ENCODE peak calls at places on chromosomes 12 and 14, in eight cellular contexts. S, L, W, X, V, K, M and N are unnamed samples. For H3K9me2, the result is how much of the 10 kb centered on the place peaks cover.

GRCh38 chr12:59736786-59737185 is 141.0 kb downstream of the SLC16A7 start:
- DNase-seq in V (peak), M (no peak), W (peak), S (peak), X (no peak), L (peak), K (no peak), N (no peak)

GRCh38 chr14:22556021-22556989 is 32.7 kb downstream of the DAD1 start:
- DNase-seq in W (no peak), V (peak), X (no peak), K (peak), M (peak), S (peak), L (peak), N (peak)

GRCh38 chr14:68874746-68875155 is 81.9 kb upstream of the ZFP36L1 start:
- DNase-seq in L (no peak), V (no peak), M (no peak), X (peak), S (no peak), W (no peak), K (no peak), N (no peak)

GRCh38 chr14:104970231-104971068 is 7.7 kb downstream of the AHNAK2 start:
- DNase-seq in V (peak), W (peak), S (peak), X (peak), K (no peak), M (peak), L (peak), N (no peak)

GRCh38 chr14:50242566-50243288 is 11.3 kb upstream of the SOS2 start:
- DNase-seq in V (peak), K (no peak), X (no peak), W (no peak), L (no peak), S (no peak), M (no peak), N (no peak)

GRCh38 chr14:103686831-103687485 is 28.3 kb downstream of the XRCC3 start:
- DNase-seq in M (no peak), L (no peak), X (no peak), K (no peak), W (no peak), V (no peak), S (no peak), N (no peak)

GRCh38 chr12:101877816-101878811 is 734 bp downstream of the DRAM1 start:
- DNase-seq in V (peak), K (peak), M (peak), W (peak), L (peak), S (no peak), X (no peak), N (no peak)

GRCh38 chr12:13197526-13198141 is 1.1 kb downstream of the EMP1 start:
- DNase-seq in M (peak), W (no peak), X (no peak), V (no peak), S (no peak), L (peak), K (no peak), N (no peak)

GRCh38 chr14:102620413-102620812 is 28.0 kb downstream of the RCOR1 start:
- DNase-seq in X (no peak), W (no peak), S (no peak), M (no peak), V (no peak), K (no peak), L (peak), N (no peak)

GRCh38 chr14:68423686-68424085 is 369.2 kb downstream of the ZFP36L1 start:
- DNase-seq in M (no peak), W (no peak), X (no peak), S (no peak), V (no peak), K (no peak), L (no peak), N (no peak)

GRCh38 chr14:104769324-104770071 is 16.6 kb downstream of the SIVA1 start:
- DNase-seq in V (no peak), X (no peak), M (no peak), K (no peak), W (no peak), L (no peak), S (no peak), N (no peak)

GRCh38 chr12:30138483-30138882 is 354.7 kb upstream of the TMTC1 start:
- DNase-seq in L (no peak), X (no peak), S (no peak), V (no peak), M (peak), K (no peak), W (peak), N (no peak)

GRCh38 chr12:65182012-65182739 is 12.8 kb downstream of the LEMD3 start:
- DNase-seq in X (no peak), L (no peak), S (no peak), M (no peak), K (no peak), V (no peak), W (peak), N (no peak)

GRCh38 chr12:26271889-26272492 is 76.6 kb downstream of the SSPN start:
- DNase-seq in W (peak), V (peak), L (peak), K (no peak), M (no peak), X (no peak), S (peak), N (no peak)

GRCh38 chr12:75489613-75490210 is 9.2 kb downstream of the GLIPR1 start:
- DNase-seq in X (peak), K (no peak), S (no peak), M (peak), W (no peak), L (peak), V (peak), N (no peak)

GRCh38 chr14:23094666-23095195 is at the start of gene ACIN1:
- DNase-seq in X (peak), L (peak), K (peak), W (peak), S (no peak), M (no peak), V (peak), N (peak)

GRCh38 chr12:113136990-113137511 is 1.5 kb upstream of the RASAL1 start:
- DNase-seq in S (peak), W (no peak), V (no peak), M (no peak), X (no peak), K (no peak), L (no peak), N (no peak)

GRCh38 chr12:24709201-24709600 is 239.7 kb downstream of the BCAT1 start:
- DNase-seq in L (peak), V (no peak), W (no peak), K (no peak), X (no peak), S (no peak), M (no peak), N (no peak)

GRCh38 chr12:27015730-27016076 is 1.5 kb upstream of the TM7SF3 start:
- DNase-seq in X (peak), W (peak), K (peak), V (peak), S (no peak), L (peak), M (peak), N (peak)

GRCh38 chr12:133130808-133131128 is 341 bp downstream of the ZNF10 start:
- DNase-seq in L (peak), M (no peak), V (no peak), S (no peak), X (no peak), W (peak), K (no peak), N (peak)

GRCh38 chr12:121872546-121873223 is 14.0 kb upstream of the HPD start:
- DNase-seq in V (peak), K (no peak), X (no peak), M (no peak), L (peak), W (peak), S (no peak), N (no peak)

GRCh38 chr12:20189767-20190166 is 178.6 kb upstream of the PDE3A start:
- DNase-seq in W (no peak), V (no peak), X (no peak), L (no peak), S (no peak), K (no peak), M (no peak), N (no peak)

GRCh38 chr14:105315211-105315721 is 718 bp downstream of the PACS2 start:
- DNase-seq in L (peak), S (peak), M (peak), X (peak), V (peak), W (peak), K (peak), N (no peak)

GRCh38 chr12:44015333-44015941 is 179.6 kb downstream of the TMEM117 start:
- DNase-seq in K (peak), X (peak), S (no peak), W (peak), L (peak), V (peak), M (peak), N (peak)

GRCh38 chr12:87038098-87038497 is 781.9 kb upstream of the MGAT4C start:
- DNase-seq in X (no peak), K (no peak), M (no peak), W (no peak), S (no peak), L (no peak), V (no peak), N (no peak)

GRCh38 chr14:49621114-49621881 is 699 bp downstream of the MGAT2 start:
- DNase-seq in V (peak), L (peak), X (no peak), S (peak), M (peak), W (peak), K (peak), N (peak)

GRCh38 chr14:77131871-77132486 is 9.6 kb downstream of the ZDHHC22 start:
- DNase-seq in K (no peak), S (no peak), L (no peak), M (no peak), V (no peak), W (no peak), X (no peak), N (no peak)

GRCh38 chr14:45907782-45908181 is 654.8 kb upstream of the MIS18BP1 start:
- DNase-seq in M (no peak), L (no peak), X (no peak), W (no peak), V (no peak), S (no peak), K (no peak), N (no peak)

GRCh38 chr12:32024884-32025599 is 65.8 kb downstream of the RESF1 start:
- DNase-seq in V (no peak), K (no peak), M (no peak), L (no peak), X (no peak), W (no peak), S (no peak), N (no peak)

GRCh38 chr14:60722836-60723217 is 1.3 kb downstream of the SIX4 start:
- DNase-seq in M (peak), W (peak), V (no peak), X (no peak), S (no peak), K (no peak), L (peak), N (peak)

GRCh38 chr12:118528625-118529024 is 152.3 kb downstream of the SUDS3 start:
- DNase-seq in S (no peak), W (no peak), V (no peak), M (no peak), K (no peak), X (no peak), L (no peak), N (no peak)

GRCh38 chr12:105253882-105254513 is 18.0 kb upstream of the APPL2 start:
- DNase-seq in K (no peak), W (no peak), S (no peak), L (peak), V (peak), X (no peak), M (no peak), N (no peak)

GRCh38 chr14:106875503-106875902 is 1349.1 kb downstream of the TMEM121 start:
- DNase-seq in V (no peak), K (peak), M (no peak), L (no peak), S (no peak), W (no peak), X (no peak), N (peak)

GRCh38 chr14:43793579-43793978 is 713.5 kb downstream of the FSCB start:
- DNase-seq in X (no peak), S (no peak), L (no peak), M (no peak), V (no peak), W (no peak), K (no peak), N (no peak)

DNA sequence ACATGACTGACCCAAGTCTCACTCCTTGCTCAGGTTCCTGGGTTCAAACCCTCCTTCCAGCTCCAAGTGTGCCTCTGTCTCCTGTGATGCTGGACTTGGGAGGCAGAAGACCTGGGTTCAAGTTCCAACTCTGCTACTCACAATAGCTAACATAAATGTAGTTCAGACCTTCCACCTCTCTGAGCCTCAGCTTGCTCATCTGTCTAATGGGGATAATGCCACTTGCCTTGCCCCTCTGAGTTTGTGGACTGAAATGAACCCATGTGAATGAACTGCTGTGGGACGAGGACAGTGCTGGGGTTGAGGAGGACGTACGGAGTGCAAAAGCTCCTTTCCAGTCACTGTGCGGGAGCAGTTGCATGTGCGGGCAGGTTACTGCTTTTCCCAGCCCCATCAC is 40.9 kb downstream of the ACADS start:
- DNase-seq in S (no peak), W (no peak), M (no peak), L (no peak), V (no peak), K (no peak), X (no peak), N (no peak)
- H3K9me2 ChIP-seq in S (under half), W (under half), M (under half), L (under half), V (under half), K (under half), X (under half), N (under half)

GRCh38 chr12:108441549-108441948 is 73.5 kb upstream of the FICD start:
- DNase-seq in K (no peak), X (no peak), S (no peak), V (no peak), L (no peak), M (peak), W (no peak), N (no peak)

GRCh38 chr12:108440736-108441135 is 74.3 kb upstream of the FICD start:
- DNase-seq in M (peak), V (no peak), X (no peak), L (no peak), K (no peak), W (no peak), S (no peak), N (no peak)

GRCh38 chr12:108438687-108439086 is 76.4 kb upstream of the FICD start:
- DNase-seq in W (no peak), V (no peak), S (no peak), X (no peak), L (no peak), M (no peak), K (no peak), N (no peak)

GRCh38 chr12:108442910-108443309 is 72.2 kb upstream of the FICD start:
- DNase-seq in K (no peak), W (no peak), V (no peak), L (no peak), S (no peak), X (no peak), M (peak), N (no peak)

GRCh38 chr12:108442077-108442476 is 73.0 kb upstream of the FICD start:
- DNase-seq in W (no peak), M (peak), X (no peak), V (no peak), S (no peak), L (no peak), K (no peak), N (no peak)
- H2AFZ ChIP-seq in W (no peak), M (no peak), X (no peak), V (no peak), S (no peak), L (peak), K (no peak), N (no peak)

GRCh38 chr12:94211011-94211410 is 62.6 kb downstream of the PLXNC1 start:
- DNase-seq in V (no peak), M (no peak), S (no peak), X (no peak), K (no peak), L (no peak), W (no peak), N (no peak)

GRCh38 chr12:94209240-94209639 is 60.9 kb downstream of the PLXNC1 start:
- DNase-seq in M (no peak), S (no peak), V (no peak), K (no peak), L (no peak), W (no peak), X (no peak), N (no peak)

GRCh38 chr12:94207467-94208432 is 59.4 kb downstream of the PLXNC1 start:
- DNase-seq in W (no peak), L (no peak), K (peak), S (no peak), X (no peak), M (no peak), V (peak), N (peak)

GRCh38 chr12:94206886-94207285 is 58.5 kb downstream of the PLXNC1 start:
- DNase-seq in K (no peak), M (no peak), W (no peak), V (peak), S (no peak), X (no peak), L (no peak), N (no peak)

GRCh38 chr12:94208433-94208921 is 60.1 kb downstream of the PLXNC1 start:
- DNase-seq in V (no peak), X (no peak), W (no peak), K (peak), M (no peak), S (no peak), L (no peak), N (peak)
- H3K9me2 ChIP-seq in V (under half), X (under half), W (under half), K (under half), M (under half), S (under half), L (under half), N (under half)

DNA sequence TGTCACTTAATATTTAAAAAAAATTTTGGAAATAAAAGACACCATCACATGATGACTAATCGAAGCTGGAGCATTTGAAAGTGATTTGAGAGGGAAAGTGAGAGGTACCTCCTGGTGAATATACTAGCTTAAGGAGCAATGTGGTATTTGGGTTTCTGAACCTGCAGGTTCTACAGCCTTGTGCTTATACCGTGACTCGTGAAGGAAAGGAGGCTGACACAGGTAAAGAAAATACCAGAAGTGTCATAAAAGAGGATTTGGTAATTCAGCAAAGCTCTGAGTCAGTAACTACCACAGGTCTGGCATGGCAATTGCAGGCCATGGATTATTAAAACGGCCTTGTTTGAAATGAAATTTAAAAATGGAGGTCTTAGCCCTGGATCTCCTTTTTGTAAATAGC is 151.0 kb downstream of the SLC38A4 start:
- DNase-seq in V (peak), M (no peak), S (no peak), W (no peak), X (no peak), L (peak), K (no peak), N (no peak)
- H2AFZ ChIP-seq in V (peak), M (no peak), S (no peak), W (no peak), X (peak), L (peak), K (no peak), N (no peak)

GRCh38 chr12:58009355-58009754 is 68.0 kb downstream of the ATP23 start:
- DNase-seq in S (no peak), L (peak), V (no peak), X (no peak), M (no peak), K (no peak), W (no peak), N (no peak)
- H3K9me2 ChIP-seq in S (under half), L (under half), V (under half), X (under half), M (under half), K (under half), W (under half), N (under half)

GRCh38 chr12:70619471-70620152 is 17.6 kb downstream of the PTPRB start:
- DNase-seq in S (no peak), V (peak), W (no peak), K (no peak), X (no peak), M (no peak), L (peak), N (no peak)
- H2AFZ ChIP-seq in S (no peak), V (no peak), W (no peak), K (no peak), X (no peak), M (no peak), L (no peak), N (no peak)

DNA sequence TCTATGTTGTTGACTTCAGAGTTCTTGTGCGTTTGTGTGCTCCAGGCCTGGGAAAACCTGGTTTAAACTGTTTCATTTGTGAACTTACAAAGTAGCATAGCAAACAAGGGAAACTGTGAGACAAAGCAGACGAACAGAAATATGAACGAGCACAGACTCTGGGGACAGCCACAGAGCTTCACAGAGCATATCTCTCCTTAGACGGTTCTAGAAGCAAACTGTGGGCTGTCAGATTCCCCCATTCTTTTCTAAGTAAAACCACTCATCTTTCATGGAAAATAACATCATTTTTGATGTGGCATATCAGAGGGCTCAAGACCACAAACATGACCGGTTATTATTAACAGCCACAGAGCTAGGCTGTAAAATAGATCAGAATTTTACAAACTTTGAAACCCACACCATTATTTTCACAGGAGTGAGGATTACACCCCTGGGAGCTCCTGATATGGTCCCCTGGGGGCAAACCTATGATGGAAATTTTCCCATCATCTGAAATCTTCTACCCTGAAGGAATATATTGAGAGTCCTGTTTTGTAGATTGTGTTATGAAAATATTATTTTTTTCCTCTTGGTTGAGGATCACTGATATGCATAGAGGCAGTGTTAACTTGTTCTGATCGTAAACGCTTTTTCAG is 102.0 kb downstream of the ADGRD1 start:
- DNase-seq in L (no peak), K (no peak), V (no peak), M (no peak), W (no peak), X (no peak), S (no peak), N (no peak)
- H3K9me2 ChIP-seq in L (under half), K (under half), V (under half), M (under half), W (under half), X (under half), S (under half), N (under half)

DNA sequence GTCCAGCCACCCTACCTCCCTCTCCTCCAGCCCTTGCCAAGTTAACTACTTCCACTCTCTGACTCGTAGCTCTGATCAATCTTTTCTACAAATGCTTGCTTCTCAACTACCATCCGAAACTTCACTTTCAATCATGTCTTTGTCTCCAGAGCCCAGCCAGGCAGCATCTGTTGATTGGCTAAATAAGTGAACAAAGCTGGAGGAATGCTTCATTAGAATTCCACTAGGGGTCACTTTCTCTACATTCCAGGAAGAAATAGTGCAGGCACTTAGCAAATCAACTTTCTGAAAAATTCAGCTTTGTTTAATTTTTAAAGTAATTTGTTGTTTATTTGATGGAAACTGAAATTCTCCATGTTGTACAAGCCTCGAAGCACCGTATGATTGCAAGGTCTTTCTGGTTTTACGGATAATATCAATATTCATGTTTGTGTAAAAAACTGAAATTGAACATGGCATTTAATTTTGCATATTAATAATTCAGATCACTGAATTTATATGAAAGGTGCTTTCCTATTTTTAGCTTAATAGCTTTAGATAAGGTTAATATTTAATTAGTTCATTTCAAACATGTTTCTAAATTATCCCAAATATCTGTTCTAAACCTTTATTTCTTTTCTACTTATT is 32.4 kb upstream of the HELB start:
- DNase-seq in X (peak), S (no peak), L (peak), W (peak), V (peak), K (peak), M (peak), N (peak)
- H2AFZ ChIP-seq in X (no peak), S (no peak), L (no peak), W (no peak), V (peak), K (no peak), M (no peak), N (no peak)